ENCODE peak calls at places on chromosomes 2 and 18, in five cellular contexts. R is breast epithelium, F is prostate gland, C is spleen, T is K562. L is an unnamed sample.

GRCh38 chr2:152573168-152573567 is 144.1 kb downstream of the PRPF40A start:
- DNase-seq in R (no peak), F (no peak), C (no peak), T (peak), L (no peak)

GRCh38 chr2:31401580-31401979 is 13.0 kb downstream of the XDH start:
- DNase-seq in R (no peak), F (peak), C (no peak), T (no peak), L (no peak)

GRCh38 chr2:1930956-1931914 is 186.9 kb upstream of the PXDN start:
- DNase-seq in R (no peak), F (no peak), C (no peak), T (no peak), L (no peak)

GRCh38 chr2:43022896-43023295 is 203.5 kb downstream of the ZFP36L2 start:
- DNase-seq in R (no peak), F (no peak), C (no peak), T (no peak), L (peak)

GRCh38 chr2:72722492-72723090 is 103.2 kb downstream of the EXOC6B start:
- DNase-seq in R (no peak), F (no peak), C (no peak), T (no peak), L (no peak)

GRCh38 chr2:68916226-68916625 is 36.5 kb downstream of the GKN2 start:
- DNase-seq in R (no peak), F (no peak), C (no peak), T (no peak), L (no peak)

GRCh38 chr2:30511122-30512083 is 64.4 kb downstream of the LCLAT1 start:
- DNase-seq in R (no peak), F (peak), C (no peak), T (peak), L (peak)

GRCh38 chr18:3816601-3817363 is 366.8 kb downstream of the TGIF1 start:
- DNase-seq in R (no peak), F (no peak), C (no peak), T (no peak), L (no peak)

GRCh38 chr18:49123431-49123830 is 172.7 kb upstream of the SMAD7 start:
- DNase-seq in R (no peak), F (no peak), C (no peak), T (no peak), L (no peak)

GRCh38 chr2:37561615-37562569 is 109.5 kb downstream of the CDC42EP3 start:
- DNase-seq in R (no peak), F (no peak), C (no peak), T (peak), L (no peak)

GRCh38 chr18:23131693-23132319 is 3.5 kb upstream of the CABLES1 start:
- DNase-seq in R (no peak), F (peak), C (no peak), T (peak), L (peak)

GRCh38 chr2:65436169-65436824 is 3.9 kb upstream of the SPRED2 start:
- DNase-seq in R (peak), F (peak), C (peak), T (peak), L (peak)

GRCh38 chr2:65436825-65437221 is 4.4 kb upstream of the SPRED2 start:
- DNase-seq in R (no peak), F (no peak), C (no peak), T (peak), L (no peak)

GRCh38 chr2:65437392-65438135 is 5.2 kb upstream of the SPRED2 start:
- DNase-seq in R (no peak), F (no peak), C (no peak), T (peak), L (no peak)

GRCh38 chr2:65434592-65435241 is 2.3 kb upstream of the SPRED2 start:
- DNase-seq in R (no peak), F (no peak), C (no peak), T (no peak), L (no peak)

GRCh38 chr2:65435625-65436168 is 3.3 kb upstream of the SPRED2 start:
- DNase-seq in R (peak), F (peak), C (peak), T (peak), L (peak)
- TF ChIP-seq POLR2AphosphoS5 in R (no peak), F (peak), C (peak), T (peak), L (peak)

GRCh38 chr2:180358458-180358857 is 351.4 kb upstream of the CWC22 start:
- DNase-seq in R (no peak), F (no peak), C (no peak), T (no peak), L (no peak)
- TF ChIP-seq CTCF in R (no peak), F (no peak), C (no peak), T (no peak), L (no peak)

GRCh38 chr2:237315170-237315880 is 98.6 kb downstream of the COL6A3 start:
- DNase-seq in R (peak), F (peak), C (no peak), T (no peak), L (peak)
- TF ChIP-seq POLR2AphosphoS5 in R (peak), F (peak), C (peak), T (no peak), L (peak)

DNA sequence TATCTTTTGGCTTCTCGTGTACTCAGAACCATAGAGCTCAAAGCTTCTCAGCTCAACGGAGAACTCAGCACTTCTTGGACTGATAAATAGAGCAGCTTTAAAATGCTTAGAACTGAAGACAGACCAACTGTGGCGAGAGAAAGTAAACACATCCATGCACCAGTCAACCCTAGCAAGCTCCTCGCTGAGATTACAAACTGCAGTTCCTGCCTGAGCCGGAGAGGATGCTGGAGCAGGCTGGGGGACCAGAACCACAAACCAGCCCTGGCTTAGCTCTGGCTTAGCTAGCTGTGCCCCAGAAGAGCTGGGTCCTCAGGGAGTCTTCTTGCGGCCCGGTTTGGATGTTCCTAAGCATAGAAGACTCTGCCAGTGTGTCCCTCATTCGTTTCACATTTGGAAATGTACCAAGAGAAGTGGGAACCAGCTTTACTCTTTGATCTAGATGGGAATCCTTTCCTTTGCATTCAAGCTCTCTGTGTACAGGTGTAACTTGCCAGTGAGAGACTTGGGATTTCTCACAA is 5.6 kb downstream of the PAX8 start:
- DNase-seq in R (no peak), F (no peak), C (no peak), T (peak), L (no peak)
- TF ChIP-seq CTCF in R (no peak), F (no peak), C (peak), T (no peak), L (no peak)

GRCh38 chr2:46915281-46915810 is at the start of gene MCFD2:
- DNase-seq in R (peak), F (peak), C (peak), T (peak), L (peak)
- TF ChIP-seq POLR2AphosphoS5 in R (no peak), F (no peak), C (no peak), T (no peak), L (no peak)